ENCODE peak calls at places on chromosome X, in nine cellular contexts. F is mucosa of gallbladder; S is GM06990; H is activated T-helper 9 cell treated with anti-CD3 and anti-CD28 coated beads, Interleukin-2, amount 50 U/mL, for 16 hours; L is sigmoid colon; D is neural crest cell; R is RCC 7860; J is Calu3; O is NCI-H524. W is an unnamed sample.
A peak's percentile ranks its signal among the peaks of the same experiment; 100 is the strongest.

GRCh38 chrX:65574356-65574755 is 39.8 kb upstream of the LAS1L start:
- DNase-seq in F (no peak), S (no peak), H (no peak), L (no peak), D (no peak), R (no peak), J (no peak), O (no peak), W (no peak)

GRCh38 chrX:34638116-34638515 is 19.0 kb downstream of the TMEM47 start:
- DNase-seq in F (no peak), S (no peak), H (no peak), L (no peak), D (peak; percentile 26), R (peak; percentile 12), J (no peak), O (peak; percentile 8), W (no peak)

GRCh38 chrX:119189586-119189985 is 46.5 kb upstream of the PGRMC1 start:
- DNase-seq in F (peak; percentile 21), S (no peak), H (no peak), L (peak; percentile 81), D (no peak), R (no peak), J (no peak), O (peak; percentile 69), W (no peak)

GRCh38 chrX:154355094-154355775 is 19.2 kb downstream of the FLNA start:
- DNase-seq in F (no peak), S (no peak), H (no peak), L (no peak), D (no peak), R (no peak), J (no peak), O (no peak), W (no peak)

GRCh38 chrX:20372533-20372932 is 105.8 kb upstream of the RPS6KA3 start:
- DNase-seq in F (no peak), S (no peak), H (no peak), L (no peak), D (no peak), R (peak; percentile 55), J (peak; percentile 8), O (no peak), W (no peak)

GRCh38 chrX:19121898-19122640 is at the start of gene ADGRG2:
- DNase-seq in F (peak; percentile 23), S (no peak), H (no peak), L (no peak), D (peak; percentile 20), R (no peak), J (peak; percentile 62), O (peak; percentile 28), W (peak; percentile 33)

GRCh38 chrX:9133426-9133825 is 99.5 kb upstream of the FAM9B start:
- DNase-seq in F (no peak), S (no peak), H (no peak), L (no peak), D (no peak), R (peak; percentile 51), J (no peak), O (no peak), W (no peak)

GRCh38 chrX:38987135-38987780 is 186.0 kb downstream of the MID1IP1 start:
- DNase-seq in F (no peak), S (no peak), H (no peak), L (no peak), D (no peak), R (no peak), J (peak; percentile 9), O (peak; percentile 96), W (no peak)

GRCh38 chrX:13005671-13006473 is 31.0 kb downstream of the TMSB4X start:
- DNase-seq in F (no peak), S (peak; percentile 80), H (no peak), L (no peak), D (no peak), R (no peak), J (no peak), O (no peak), W (no peak)

GRCh38 chrX:24339911-24340310 is 20.5 kb upstream of the SUPT20HL1 start:
- DNase-seq in F (no peak), S (no peak), H (no peak), L (no peak), D (no peak), R (no peak), J (no peak), O (no peak), W (no peak)

GRCh38 chrX:17496407-17496806 is 121.4 kb downstream of the NHS start:
- DNase-seq in F (peak; percentile 14), S (no peak), H (no peak), L (no peak), D (no peak), R (no peak), J (peak; percentile 40), O (no peak), W (no peak)

GRCh38 chrX:53317365-53318069 is 36.1 kb upstream of the IQSEC2 start:
- DNase-seq in F (peak; percentile 63), S (peak; percentile 41), H (peak; percentile 54), L (peak; percentile 83), D (peak; percentile 65), R (no peak), J (peak; percentile 81), O (peak; percentile 59), W (no peak)

GRCh38 chrX:47562615-47563243 is 1.7 kb downstream of the ARAF start:
- DNase-seq in F (no peak), S (no peak), H (no peak), L (no peak), D (peak; percentile 19), R (no peak), J (no peak), O (no peak), W (no peak)

GRCh38 chrX:135086197-135086854 is 34.0 kb downstream of the ETDB start:
- DNase-seq in F (peak; percentile 35), S (no peak), H (no peak), L (no peak), D (no peak), R (peak; percentile 27), J (peak; percentile 55), O (peak; percentile 86), W (no peak)

GRCh38 chrX:150544222-150544787 is 24.1 kb upstream of the MTM1 start:
- DNase-seq in F (no peak), S (no peak), H (no peak), L (no peak), D (no peak), R (no peak), J (peak; percentile 13), O (no peak), W (no peak)

GRCh38 chrX:98371994-98372393 is 1488.3 kb downstream of the RPA4 start:
- DNase-seq in F (no peak), S (no peak), H (no peak), L (no peak), D (no peak), R (no peak), J (no peak), O (no peak), W (no peak)

GRCh38 chrX:24229967-24230366 is 80.4 kb downstream of the ZFX start:
- DNase-seq in F (no peak), S (no peak), H (no peak), L (no peak), D (no peak), R (no peak), J (no peak), O (no peak), W (no peak)

GRCh38 chrX:97389761-97390192 is 506.1 kb downstream of the RPA4 start:
- DNase-seq in F (no peak), S (no peak), H (no peak), L (no peak), D (no peak), R (peak; percentile 80), J (peak; percentile 33), O (no peak), W (no peak)

GRCh38 chrX:139049455-139049854 is 337.9 kb upstream of the FGF13 start:
- DNase-seq in F (no peak), S (no peak), H (no peak), L (no peak), D (no peak), R (no peak), J (no peak), O (no peak), W (no peak)

GRCh38 chrX:40757058-40757457 is 21.7 kb upstream of the MED14 start:
- DNase-seq in F (no peak), S (no peak), H (no peak), L (no peak), D (no peak), R (no peak), J (no peak), O (no peak), W (no peak)

GRCh38 chrX:1595711-1596060 is 4.3 kb downstream of the AKAP17A start:
- DNase-seq in F (no peak), S (no peak), H (no peak), L (no peak), D (no peak), R (no peak), J (no peak), O (no peak), W (no peak)

GRCh38 chrX:135396109-135396508 is 25.6 kb upstream of the SMIM10L2A start:
- DNase-seq in F (no peak), S (no peak), H (no peak), L (no peak), D (no peak), R (peak; percentile 5), J (peak; percentile 11), O (no peak), W (no peak)

GRCh38 chrX:48896611-48897011 is 957 bp downstream of the TIMM17B start:
- DNase-seq in F (no peak), S (no peak), H (no peak), L (no peak), D (no peak), R (no peak), J (no peak), O (no peak), W (no peak)

GRCh38 chrX:32744906-32745305 is 466.4 kb downstream of the DMD start:
- DNase-seq in F (no peak), S (no peak), H (no peak), L (no peak), D (no peak), R (no peak), J (no peak), O (no peak), W (no peak)

GRCh38 chrX:37825225-37825842 is 22.0 kb downstream of the DYNLT3 start:
- DNase-seq in F (peak; percentile 49), S (no peak), H (peak; percentile 29), L (peak; percentile 64), D (peak; percentile 21), R (no peak), J (peak; percentile 52), O (peak; percentile 29), W (no peak)

GRCh38 chrX:38768079-38768478 is 33.2 kb upstream of the MID1IP1 start:
- DNase-seq in F (no peak), S (no peak), H (no peak), L (no peak), D (no peak), R (peak; percentile 4), J (no peak), O (peak; percentile 51), W (no peak)

GRCh38 chrX:84865113-84865512 is 138.6 kb upstream of the APOOL start:
- DNase-seq in F (no peak), S (no peak), H (no peak), L (no peak), D (no peak), R (no peak), J (peak; percentile 4), O (peak; percentile 33), W (no peak)

GRCh38 chrX:110056419-110056818 is 53.5 kb downstream of the TMEM164 start:
- DNase-seq in F (no peak), S (no peak), H (no peak), L (no peak), D (no peak), R (no peak), J (no peak), O (no peak), W (no peak)

GRCh38 chrX:3550160-3550765 is 163.2 kb downstream of the PRKX start:
- DNase-seq in F (no peak), S (no peak), H (no peak), L (no peak), D (no peak), R (no peak), J (peak; percentile 64), O (peak; percentile 42), W (no peak)

GRCh38 chrX:45771114-45771513 is 570.4 kb upstream of the DIPK2B start:
- DNase-seq in F (no peak), S (no peak), H (no peak), L (peak; percentile 77), D (no peak), R (peak; percentile 89), J (peak; percentile 45), O (no peak), W (peak; percentile 55)

GRCh38 chrX:113959912-113960626 is 623.8 kb upstream of the HTR2C start:
- DNase-seq in F (no peak), S (no peak), H (no peak), L (no peak), D (no peak), R (no peak), J (no peak), O (no peak), W (no peak)